ENCODE peak calls at places on chromosomes 13 and 19, in eight cellular contexts. J, F, Y, C, S, A, M and X are unnamed samples.

GRCh38 chr13:78185700-78186099 is 267.1 kb upstream of the EDNRB start:
- DNase-seq in J (no peak), F (no peak), Y (no peak), C (no peak), S (no peak), A (no peak), M (no peak), X (no peak)

GRCh38 chr13:24270639-24271131 is 38.7 kb upstream of the C1QTNF9 start:
- DNase-seq in J (no peak), F (no peak), Y (peak), C (peak), S (no peak), A (peak), M (peak), X (no peak)

GRCh38 chr19:51503428-51503827 is 1.8 kb upstream of the SIGLEC12 start:
- DNase-seq in J (no peak), F (no peak), Y (no peak), C (no peak), S (no peak), A (no peak), M (no peak), X (no peak)

GRCh38 chr13:44058067-44058466 is 178.4 kb downstream of the LACC1 start:
- DNase-seq in J (no peak), F (no peak), Y (no peak), C (no peak), S (no peak), A (no peak), M (no peak), X (no peak)

GRCh38 chr13:23741879-23742510 is 147.2 kb downstream of the MIPEP start:
- DNase-seq in J (no peak), F (no peak), Y (no peak), C (no peak), S (no peak), A (peak), M (no peak), X (no peak)

GRCh38 chr19:51727349-51727880 is 3.6 kb upstream of the HAS1 start:
- DNase-seq in J (no peak), F (no peak), Y (no peak), C (no peak), S (no peak), A (peak), M (no peak), X (no peak)

GRCh38 chr19:38662508-38663155 is 15.2 kb downstream of the ACTN4 start:
- DNase-seq in J (no peak), F (no peak), Y (no peak), C (no peak), S (no peak), A (no peak), M (no peak), X (no peak)

GRCh38 chr13:101301053-101301452 is 115.3 kb downstream of the NALCN start:
- DNase-seq in J (no peak), F (no peak), Y (peak), C (no peak), S (no peak), A (no peak), M (no peak), X (no peak)

GRCh38 chr13:45876781-45877180 is 25.2 kb upstream of the SIAH3 start:
- DNase-seq in J (no peak), F (no peak), Y (no peak), C (no peak), S (no peak), A (no peak), M (no peak), X (no peak)

GRCh38 chr13:27379694-27380596 is 44.5 kb upstream of the GTF3A start:
- DNase-seq in J (no peak), F (peak), Y (no peak), C (peak), S (peak), A (peak), M (peak), X (no peak)